ENCODE peak calls at places on chromosomes 7 and 10, in four cellular contexts. W is A549, M is NCI-H1417 treated with DMSO at 0.1 percent for 48 hours, N is body of pancreas. I is an unnamed sample.

GRCh38 chr10:11011966-11012365 is 5.7 kb upstream of the CELF2 start:
- DNase-seq in W (no peak), M (no peak), N (no peak), I (no peak)

GRCh38 chr10:43170491-43170890 is 32.2 kb downstream of the CSGALNACT2 start:
- DNase-seq in N (no peak), W (peak), M (no peak), I (no peak)

GRCh38 chr10:124388823-124389612 is 29.7 kb downstream of the OAT start:
- DNase-seq in M (no peak), W (peak), N (peak), I (no peak)

GRCh38 chr7:48089415-48089975 is 430 bp downstream of the UPP1 start:
- DNase-seq in N (peak), W (no peak), M (peak), I (no peak)

GRCh38 chr7:114255404-114255841 is 159.2 kb upstream of the FOXP2 start:
- DNase-seq in W (no peak), N (no peak), M (no peak), I (no peak)

GRCh38 chr7:47404005-47404404 is 177.9 kb downstream of the TNS3 start:
- DNase-seq in N (peak), W (no peak), M (no peak), I (no peak)

GRCh38 chr10:35783305-35783838 is 141.3 kb upstream of the FZD8 start:
- DNase-seq in N (no peak), W (peak), M (no peak), I (no peak)

GRCh38 chr7:104093127-104093526 is 103.7 kb upstream of the RELN start:
- DNase-seq in W (no peak), N (no peak), M (no peak), I (no peak)

GRCh38 chr10:60170250-60170649 is 219.4 kb downstream of the ANK3 start:
- DNase-seq in W (peak), M (no peak), N (no peak), I (no peak)

GRCh38 chr7:102377-102711 is 90.0 kb upstream of the FAM20C start:
- DNase-seq in M (no peak), W (no peak), N (no peak), I (no peak)

GRCh38 chr10:42790835-42791234 is 8.2 kb downstream of the BMS1 start:
- DNase-seq in M (no peak), W (no peak), N (no peak), I (no peak)

GRCh38 chr10:104479906-104480579 is 126.4 kb downstream of the CFAP58 start:
- DNase-seq in N (no peak), M (peak), W (no peak), I (no peak)

GRCh38 chr10:106436123-106436740 is 728.3 kb downstream of the SORCS1 start:
- DNase-seq in N (peak), M (no peak), W (no peak), I (no peak)

GRCh38 chr10:76411719-76412435 is 980.5 kb downstream of the LRMDA start:
- DNase-seq in W (no peak), N (peak), M (no peak), I (no peak)

GRCh38 chr10:43574035-43574892 is at the start of gene ZNF239:
- DNase-seq in M (no peak), N (peak), W (peak), I (no peak)

GRCh38 chr10:119395287-119396007 is 147.1 kb downstream of the RGS10 start:
- DNase-seq in W (no peak), N (no peak), M (no peak), I (no peak)

GRCh38 chr7:38594931-38595330 is 36.2 kb downstream of the AMPH start:
- DNase-seq in M (no peak), N (peak), W (no peak), I (no peak)

GRCh38 chr10:97083228-97083860 is 102.4 kb downstream of the SLIT1 start:
- DNase-seq in N (no peak), W (no peak), M (no peak), I (no peak)

GRCh38 chr7:47355684-47356083 is 226.2 kb downstream of the TNS3 start:
- DNase-seq in M (no peak), W (no peak), N (no peak), I (no peak)

GRCh38 chr7:116162992-116163391 is 47.3 kb upstream of the TES start:
- DNase-seq in W (peak), M (no peak), N (no peak), I (no peak)

GRCh38 chr7:133401225-133401624 is 148.3 kb downstream of the EXOC4 start:
- DNase-seq in M (no peak), W (no peak), N (no peak), I (no peak)

GRCh38 chr10:112875474-112876267 is 74.4 kb upstream of the TCF7L2 start:
- DNase-seq in M (no peak), W (peak), N (no peak), I (no peak)

GRCh38 chr7:31648288-31648687 is 38.7 kb upstream of the PPP1R17 start:
- DNase-seq in W (peak), N (no peak), M (peak), I (no peak)

GRCh38 chr10:129531195-129531968 is 64.3 kb downstream of the MGMT start:
- DNase-seq in N (no peak), M (no peak), W (peak), I (no peak)

GRCh38 chr7:135808206-135808605 is 59.6 kb upstream of the FAM180A start:
- DNase-seq in M (no peak), N (no peak), W (no peak), I (no peak)

GRCh38 chr10:69124558-69125121 is 662 bp downstream of the VPS26A start:
- DNase-seq in M (no peak), W (peak), N (peak), I (no peak)

GRCh38 chr10:120931999-120932398 is 80.8 kb downstream of the WDR11 start:
- DNase-seq in N (no peak), W (no peak), M (no peak), I (no peak)

GRCh38 chr10:67976292-67977245 is 92.1 kb downstream of the SIRT1 start:
- DNase-seq in N (peak), M (no peak), W (no peak), I (no peak)

GRCh38 chr10:118758449-118758848 is 3.7 kb upstream of the CACUL1 start:
- DNase-seq in W (no peak), M (no peak), N (no peak), I (no peak)

GRCh38 chr10:96632974-96633373 is 46.2 kb upstream of the TM9SF3 start:
- DNase-seq in N (no peak), W (no peak), M (no peak), I (no peak)

GRCh38 chr10:68559872-68560200 is 301 bp upstream of the TET1 start:
- DNase-seq in M (no peak), N (no peak), W (no peak), I (no peak)

GRCh38 chr7:33813331-33813730 is 92.0 kb upstream of the BMPER start:
- DNase-seq in N (no peak), W (no peak), M (no peak), I (no peak)

GRCh38 chr10:10235003-10235402 is 782.7 kb upstream of the CELF2 start:
- DNase-seq in N (no peak), M (no peak), W (no peak), I (no peak)

GRCh38 chr10:34079702-34080484 is 735.2 kb downstream of the PARD3 start:
- DNase-seq in W (no peak), M (no peak), N (no peak), I (no peak)

GRCh38 chr7:98378210-98378819 is 22.6 kb downstream of the BAIAP2L1 start:
- DNase-seq in M (no peak), W (no peak), N (no peak), I (no peak)

GRCh38 chr7:69708857-69709256 is 110.6 kb downstream of the AUTS2 start:
- DNase-seq in N (no peak), W (peak), M (no peak), I (peak)